ENCODE peak calls at places on chromosomes 4 and X, in ten cellular contexts. K, H, O, U, C, G, I, M, Y and T are unnamed samples.

GRCh38 chrX:44817029-44817428 is 26.8 kb upstream of the DUSP21 start:
- DNase-seq in C (no peak), O (no peak), Y (no peak), H (no peak), I (no peak), G (no peak), K (no peak), M (no peak), U (no peak), T (no peak)

GRCh38 chrX:318739-319578 is at the start of gene GTPBP6:
- DNase-seq in M (no peak), K (peak), H (peak), C (peak), Y (peak), G (peak), U (peak), O (peak), I (peak), T (no peak)

GRCh38 chrX:9339603-9340569 is 125.0 kb upstream of the TBL1X start:
- DNase-seq in I (no peak), Y (no peak), K (no peak), G (no peak), H (no peak), U (no peak), O (no peak), C (no peak), M (peak), T (no peak)

GRCh38 chr4:1981251-1982055 is 27.3 kb downstream of the NELFA start:
- DNase-seq in O (no peak), H (no peak), M (no peak), C (peak), I (no peak), U (peak), G (no peak), K (no peak), Y (no peak), T (no peak)

GRCh38 chr4:41619161-41619560 is 81.2 kb downstream of the LIMCH1 start:
- DNase-seq in Y (no peak), K (no peak), G (no peak), U (no peak), C (no peak), M (no peak), I (no peak), H (no peak), O (no peak), T (no peak)

GRCh38 chrX:155134255-155134654 is 62.9 kb downstream of the BRCC3 start:
- DNase-seq in G (no peak), O (no peak), M (no peak), Y (no peak), K (no peak), I (no peak), C (no peak), H (no peak), U (no peak), T (no peak)

GRCh38 chr4:8776366-8776765 is 95.3 kb downstream of the HMX1 start:
- DNase-seq in C (no peak), O (no peak), K (no peak), M (no peak), G (no peak), U (no peak), I (no peak), Y (no peak), H (no peak), T (no peak)

GRCh38 chr4:141307241-141307689 is 86.6 kb downstream of the ZNF330 start:
- DNase-seq in U (peak), I (peak), M (peak), K (peak), G (peak), Y (no peak), C (peak), H (peak), O (peak), T (peak)

GRCh38 chr4:11505225-11505971 is 76.7 kb upstream of the HS3ST1 start:
- DNase-seq in Y (no peak), O (peak), C (no peak), H (peak), I (peak), U (no peak), M (no peak), K (peak), G (no peak), T (no peak)

GRCh38 chr4:41814565-41814964 is 66.0 kb upstream of the PHOX2B start:
- DNase-seq in H (no peak), K (no peak), M (no peak), Y (no peak), I (peak), G (no peak), O (no peak), C (no peak), U (no peak), T (no peak)